ENCODE peak calls at places on chromosomes 6 and 20, in four cellular contexts. U is HCT116, G is MM.1S, H is GM23338. Q is an unnamed sample.
A peak's percentile ranks its signal among the peaks of the same experiment; 100 is the strongest.

GRCh38 chr6:28207244-28208179 is 17.6 kb upstream of the ZSCAN9 start:
- DNase-seq in G (peak; percentile 36), U (no peak), H (peak; percentile 85), Q (no peak)

GRCh38 chr6:4472953-4473642 is 303.1 kb upstream of the CDYL start:
- DNase-seq in G (no peak), H (no peak), U (no peak), Q (no peak)

GRCh38 chr6:25027221-25027916 is 91.6 kb upstream of the RIPOR2 start:
- DNase-seq in H (peak; percentile 69), G (peak; percentile 92), U (no peak), Q (no peak)

GRCh38 chr6:169250660-169251059 is 3.0 kb downstream of the THBS2 start:
- DNase-seq in H (peak; percentile 60), G (no peak), U (peak; percentile 23), Q (no peak)

GRCh38 chr6:6878921-6879585 is 228.7 kb upstream of the RREB1 start:
- DNase-seq in H (no peak), G (no peak), U (no peak), Q (no peak)

GRCh38 chr6:143449731-143450452 is 603 bp downstream of the ADAT2 start:
- DNase-seq in G (peak; percentile 26), H (peak; percentile 24), U (no peak), Q (peak; percentile 51)

GRCh38 chr6:30974488-30975252 is 8.8 kb upstream of the MUC21 start:
- DNase-seq in U (no peak), G (no peak), H (peak; percentile 38), Q (no peak)

GRCh38 chr6:166417285-166417691 is 34.5 kb upstream of the MPC1 start:
- DNase-seq in H (no peak), G (no peak), U (no peak), Q (no peak)

GRCh38 chr6:43255408-43256054 is 12.2 kb downstream of the TTBK1 start:
- DNase-seq in G (no peak), U (no peak), H (no peak), Q (no peak)

GRCh38 chr6:113011389-113011788 is 664.3 kb downstream of the RFPL4B start:
- DNase-seq in G (no peak), U (no peak), H (no peak), Q (no peak)

GRCh38 chr6:48664850-48665249 is 553.9 kb upstream of the PTCHD4 start:
- DNase-seq in H (no peak), U (no peak), G (no peak), Q (no peak)

GRCh38 chr6:35391240-35391968 is 49.0 kb downstream of the PPARD start:
- DNase-seq in G (no peak), U (peak; percentile 70), H (no peak), Q (no peak)

GRCh38 chr20:33789109-33789857 is 21.9 kb upstream of the CHMP4B start:
- DNase-seq in H (no peak), U (peak; percentile 98), G (no peak), Q (no peak)

GRCh38 chr20:4119854-4120209 is 104.5 kb upstream of the RNF24 start:
- DNase-seq in U (no peak), G (no peak), H (no peak), Q (no peak)

GRCh38 chr20:36856196-36856595 is 19.7 kb upstream of the TLDC2 start:
- DNase-seq in G (no peak), U (no peak), H (no peak), Q (no peak)

GRCh38 chr6:11754625-11755289 is 23.8 kb downstream of the ADTRP start:
- DNase-seq in U (no peak), G (no peak), H (no peak), Q (no peak)

GRCh38 chr20:4171538-4172116 is 156.3 kb upstream of the RNF24 start:
- DNase-seq in G (no peak), U (no peak), H (peak; percentile 41), Q (no peak)

GRCh38 chr6:39310542-39310941 is 3.7 kb downstream of the KCNK17 start:
- DNase-seq in H (no peak), U (no peak), G (no peak), Q (no peak)

GRCh38 chr6:23589811-23590210 is 536.2 kb upstream of the NRSN1 start:
- DNase-seq in G (no peak), U (no peak), H (no peak), Q (no peak)

GRCh38 chr20:58010666-58011065 is 217.8 kb downstream of the ANKRD60 start:
- DNase-seq in U (no peak), H (no peak), G (no peak), Q (no peak)

GRCh38 chr6:44166591-44167184 is 8.1 kb downstream of the CAPN11 start:
- DNase-seq in U (no peak), G (no peak), H (peak; percentile 78), Q (no peak)

GRCh38 chr20:14478126-14478525 is 140.7 kb upstream of the FLRT3 start:
- DNase-seq in G (no peak), U (no peak), H (no peak), Q (no peak)

GRCh38 chr20:2301164-2301622 is 5.4 kb downstream of the TGM3 start:
- DNase-seq in G (no peak), U (no peak), H (no peak), Q (peak; percentile 79)

GRCh38 chr20:56373942-56374341 is 15.2 kb downstream of the FAM210B start:
- DNase-seq in U (no peak), H (no peak), G (no peak), Q (no peak)

GRCh38 chr6:165010556-165011535 is 298.6 kb downstream of the C6orf118 start:
- DNase-seq in U (no peak), H (peak; percentile 29), G (no peak), Q (no peak)

GRCh38 chr6:147586044-147586443 is 77.6 kb downstream of the SAMD5 start:
- DNase-seq in H (no peak), U (no peak), G (no peak), Q (no peak)

GRCh38 chr6:236519-236918 is 55.8 kb upstream of the DUSP22 start:
- DNase-seq in G (no peak), H (no peak), U (no peak), Q (no peak)

GRCh38 chr20:57396638-57397003 is 5.4 kb downstream of the RBM38 start:
- DNase-seq in U (no peak), H (no peak), G (no peak), Q (no peak)

GRCh38 chr6:56849876-56850275 is 105.0 kb upstream of the BEND6 start:
- DNase-seq in H (peak; percentile 65), U (no peak), G (no peak), Q (no peak)

GRCh38 chr6:96783307-96783706 is 54.0 kb downstream of the GPR63 start:
- DNase-seq in U (no peak), H (no peak), G (no peak), Q (no peak)

GRCh38 chr20:36666181-36666740 is 20.3 kb upstream of the SLA2 start:
- DNase-seq in G (no peak), U (no peak), H (no peak), Q (peak; percentile 35)

GRCh38 chr20:61297981-61298380 is 45.9 kb downstream of the CDH4 start:
- DNase-seq in G (no peak), H (no peak), U (no peak), Q (no peak)
- TF ChIP-seq EZH2phosphoT487 in G (no peak), H (no peak), U (no peak), Q (no peak)

GRCh38 chr6:149062653-149063348 is 254.7 kb upstream of the TAB2 start:
- DNase-seq in U (no peak), H (no peak), G (no peak), Q (no peak)

GRCh38 chr6:149061933-149062332 is 255.6 kb upstream of the TAB2 start:
- DNase-seq in U (no peak), H (no peak), G (no peak), Q (no peak)

GRCh38 chr6:149060985-149061760 is 256.3 kb upstream of the TAB2 start:
- DNase-seq in G (no peak), U (no peak), H (no peak), Q (no peak)

GRCh38 chr6:149059557-149059956 is 258.0 kb upstream of the TAB2 start:
- DNase-seq in U (no peak), H (no peak), G (no peak), Q (no peak)

GRCh38 chr6:149060300-149060984 is 257.1 kb upstream of the TAB2 start:
- DNase-seq in G (no peak), H (no peak), U (no peak), Q (peak; percentile 64)
- H2AFZ ChIP-seq in G (no peak overlapping the region), H (no peak overlapping the region), U (no peak overlapping the region), Q (peak overlapping the region; percentile 16)

DNA sequence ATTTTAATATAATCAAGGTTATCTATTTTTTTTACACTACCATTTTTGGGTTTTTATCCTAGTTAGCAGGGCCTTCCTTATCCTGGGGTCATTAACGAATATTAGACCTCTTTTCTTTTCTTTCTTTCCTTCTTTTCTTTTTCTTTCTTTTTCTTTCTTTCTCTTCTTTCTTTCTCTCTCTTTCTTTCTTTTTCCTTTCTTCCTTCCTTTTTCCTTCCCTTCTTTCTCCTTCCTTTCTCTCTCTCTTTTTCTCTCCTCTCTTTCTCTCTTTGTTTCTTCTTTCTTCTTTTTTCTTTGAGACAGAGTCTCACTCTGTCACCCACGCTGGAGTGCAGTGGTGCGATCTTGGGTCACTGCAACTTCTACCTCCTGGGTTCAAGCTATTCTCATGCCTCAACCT is 120.4 kb upstream of the PDE7B start:
- DNase-seq in H (no peak), G (no peak), U (no peak), Q (no peak)
- TF ChIP-seq EZH2phosphoT487 in H (no peak), G (no peak), U (no peak), Q (no peak)

GRCh38 chr6:65927141-65927540 is 220.1 kb upstream of the EYS start:
- DNase-seq in H (no peak), G (no peak), U (no peak), Q (no peak)
- H2AFZ ChIP-seq in H (peak overlapping the region; percentile 39), G (no peak overlapping the region), U (no peak overlapping the region), Q (no peak overlapping the region)

GRCh38 chr6:72813807-72814596 is 192.1 kb downstream of the KCNQ5 start:
- DNase-seq in H (no peak), G (no peak), U (no peak), Q (no peak)

GRCh38 chr6:72816022-72816421 is 194.2 kb downstream of the KCNQ5 start:
- DNase-seq in U (no peak), H (no peak), G (no peak), Q (no peak)

GRCh38 chr6:72810571-72811280 is 188.9 kb downstream of the KCNQ5 start:
- DNase-seq in H (no peak), U (no peak), G (no peak), Q (no peak)

GRCh38 chr6:72809701-72810379 is 188.0 kb downstream of the KCNQ5 start:
- DNase-seq in G (no peak), U (no peak), H (no peak), Q (no peak)

DNA sequence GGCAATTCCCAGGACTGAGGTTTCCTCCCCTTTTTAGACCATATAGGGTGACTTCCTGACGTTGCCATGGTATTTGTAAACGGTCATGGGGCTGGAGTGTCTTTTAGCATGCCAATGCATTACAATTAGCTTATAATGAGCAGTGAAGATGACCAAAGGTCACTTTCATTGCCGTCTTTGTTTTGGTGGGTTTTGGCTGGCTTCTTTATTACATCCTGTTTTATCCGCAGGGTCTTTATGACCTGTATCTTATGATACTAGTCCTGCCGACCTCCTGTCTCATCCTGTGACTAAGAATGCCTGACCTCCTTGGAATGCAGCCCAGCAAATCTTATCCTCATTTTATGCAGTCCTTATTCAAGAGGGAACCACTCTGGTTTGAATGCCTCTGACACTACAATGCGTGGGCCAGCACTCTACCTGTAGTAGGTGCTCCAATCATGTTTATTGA is 190.1 kb downstream of the KCNQ5 start:
- DNase-seq in H (peak; percentile 64), U (no peak), G (no peak), Q (no peak)
- TF ChIP-seq EZH2phosphoT487 in H (no peak), U (no peak), G (no peak), Q (no peak)